ENCODE peak calls at places on chromosomes 1 and 21, in four cellular contexts. D is GM12878, R is K562, E is HepG2. W is an unnamed sample.

GRCh38 chr1:99956755-99957154 is 13.0 kb upstream of the SLC35A3 start:
- DNase-seq in D (no peak), R (no peak), E (peak), W (no peak)

GRCh38 chr1:248821101-248821500 is 4.6 kb downstream of the SH3BP5L start:
- DNase-seq in D (no peak), R (no peak), E (peak), W (peak)

GRCh38 chr1:38568061-38568857 is 291.3 kb downstream of the RRAGC start:
- DNase-seq in D (no peak), R (no peak), E (no peak), W (no peak)

GRCh38 chr1:226629896-226630550 is 81.5 kb downstream of the STUM start:
- DNase-seq in D (no peak), R (no peak), E (no peak), W (no peak)

GRCh38 chr1:228405979-228406265 is 713 bp downstream of the TRIM11 start:
- DNase-seq in D (no peak), R (no peak), E (no peak), W (no peak)

GRCh38 chr21:44089001-44089911 is 17.9 kb upstream of the PWP2 start:
- DNase-seq in D (no peak), R (no peak), E (no peak), W (no peak)

GRCh38 chr21:15894596-15894995 is 164.8 kb downstream of the USP25 start:
- DNase-seq in D (no peak), R (no peak), E (no peak), W (peak)

GRCh38 chr21:25670726-25671125 is 31.7 kb downstream of the JAM2 start:
- DNase-seq in D (no peak), R (no peak), E (no peak), W (no peak)

GRCh38 chr1:96416111-96416595 is 305.4 kb upstream of the PTBP2 start:
- DNase-seq in D (no peak), R (no peak), E (no peak), W (peak)

GRCh38 chr1:95111014-95111413 is 6.1 kb upstream of the TLCD4 start:
- DNase-seq in D (no peak), R (peak), E (no peak), W (no peak)
- TF ChIP-seq NFIC in D (no peak), R (peak), E (no peak), W (no peak)

GRCh38 chr1:110583505-110583904 is 22.7 kb downstream of the KCNA2 start:
- DNase-seq in D (no peak), R (no peak), E (no peak), W (no peak)
- TF ChIP-seq REST in D (no peak), R (no peak), E (no peak), W (no peak)

GRCh38 chr1:85473390-85473789 is 8.4 kb upstream of the DDAH1 start:
- DNase-seq in D (no peak), R (no peak), E (peak), W (no peak)
- TF ChIP-seq NFIC in D (no peak), R (no peak), E (no peak), W (no peak)

DNA sequence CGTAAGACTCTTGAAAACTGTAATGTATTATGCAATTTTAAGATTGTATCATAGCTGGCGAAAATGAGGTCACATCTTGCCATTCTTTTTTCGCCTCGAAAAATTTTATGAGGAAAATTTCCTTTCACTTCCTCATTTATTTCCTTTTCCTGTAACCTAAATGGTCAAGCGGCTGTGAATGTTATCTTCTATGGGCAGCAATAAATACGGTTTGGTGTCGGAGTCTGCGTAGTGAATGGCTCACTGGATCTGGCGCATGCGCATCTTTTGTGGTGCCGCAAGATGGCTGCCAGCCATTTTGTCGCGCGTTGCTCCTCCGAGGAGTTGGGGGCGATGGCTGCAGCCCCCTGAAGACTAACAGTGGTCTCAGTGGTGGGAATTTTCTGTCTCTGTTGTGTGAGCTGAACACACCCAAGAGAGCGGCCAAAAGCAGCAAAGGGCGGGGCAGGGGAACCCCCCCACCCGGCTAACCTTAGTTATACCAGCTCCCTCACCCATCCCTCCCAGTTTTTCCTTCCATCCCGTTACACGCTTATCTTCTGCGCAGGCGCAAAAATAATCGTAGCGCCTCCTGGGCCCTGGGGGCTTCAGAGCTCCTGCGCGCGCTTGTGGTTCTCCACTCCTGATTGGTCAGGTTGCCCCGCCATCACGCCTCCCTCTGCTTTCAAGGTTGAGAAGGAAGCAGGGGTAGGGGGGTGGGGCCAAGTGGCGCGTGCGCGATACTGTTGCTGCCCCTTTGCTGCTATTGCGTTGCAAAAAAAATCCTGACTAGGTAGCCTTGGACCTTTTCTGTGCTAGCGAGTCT is at the start of gene RPRD2:
- DNase-seq in D (peak), R (peak), E (peak), W (peak)
- TF ChIP-seq REST in D (no peak), R (peak), E (no peak), W (peak)

DNA sequence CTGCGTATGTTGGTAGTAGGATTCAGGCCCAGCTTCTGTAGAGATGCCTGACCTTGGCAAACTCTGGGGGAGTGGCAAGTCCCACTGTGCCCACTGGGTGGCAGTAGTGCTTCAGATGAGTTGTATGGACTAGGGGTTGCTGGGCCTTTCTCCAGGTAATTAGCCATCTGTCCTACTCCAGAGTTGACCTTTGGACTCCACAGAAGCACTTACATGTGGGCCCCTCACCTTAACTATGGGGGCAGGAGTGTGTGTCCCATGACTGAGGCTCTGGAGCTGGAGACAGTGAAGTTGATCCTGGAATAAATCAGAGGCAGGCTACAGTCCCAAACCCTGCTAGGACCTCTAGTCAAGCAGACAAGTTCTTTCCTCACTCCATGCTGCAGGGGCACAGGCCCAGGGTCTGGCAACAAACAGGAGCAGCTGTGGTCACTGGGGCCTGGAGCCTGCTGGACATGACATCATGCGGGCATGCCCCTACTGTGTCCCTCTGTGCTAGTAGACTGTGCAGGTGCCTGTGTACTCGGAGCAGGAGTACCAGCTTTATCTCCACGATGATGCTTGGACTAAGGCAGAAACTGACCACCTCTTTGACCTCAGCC is 4.6 kb downstream of the DMAP1 start:
- DNase-seq in D (peak), R (peak), E (peak), W (peak)
- TF ChIP-seq NFIC in D (no peak), R (no peak), E (no peak), W (no peak)

GRCh38 chr1:207811920-207812720 is 60.3 kb downstream of the CD46 start:
- DNase-seq in D (no peak), R (peak), E (peak), W (peak)
- TF ChIP-seq REST in D (no peak), R (no peak), E (no peak), W (no peak)

GRCh38 chr1:152836881-152837280 is 5.8 kb upstream of the LCE6A start:
- DNase-seq in D (no peak), R (no peak), E (no peak), W (no peak)

GRCh38 chr1:152842556-152842955 is at the start of gene LCE6A:
- DNase-seq in D (no peak), R (no peak), E (no peak), W (no peak)
- TF ChIP-seq NFIC in D (no peak), R (no peak), E (no peak), W (no peak)

GRCh38 chr1:220751130-220751529 is 3.0 kb downstream of the MTARC2 start:
- DNase-seq in D (no peak), R (no peak), E (no peak), W (no peak)

GRCh38 chr1:220750126-220750525 is 2.0 kb downstream of the MTARC2 start:
- DNase-seq in D (no peak), R (no peak), E (no peak), W (no peak)

GRCh38 chr1:220742520-220742919 is 5.6 kb upstream of the MTARC2 start:
- DNase-seq in D (no peak), R (no peak), E (no peak), W (no peak)

GRCh38 chr1:220747426-220748090 is 564 bp upstream of the MTARC2 start:
- DNase-seq in D (no peak), R (no peak), E (no peak), W (peak)

GRCh38 chr1:220748091-220748934 is at the start of gene MTARC2:
- DNase-seq in D (no peak), R (no peak), E (peak), W (peak)
- TF ChIP-seq REST in D (no peak), R (no peak), E (no peak), W (no peak)